ENCODE peak calls at places on chromosomes 2 and 18, in four cellular contexts. C is heart left ventricle, R is prostate gland, Y is brain microvascular endothelial cell. B is an unnamed sample. For H3K36me3, the result is how much of the 10 kb centered on the place peaks cover.

GRCh38 chr18:60391571-60392226 is 19.1 kb upstream of the MC4R start:
- DNase-seq in R (no peak), C (no peak), Y (no peak), B (no peak)

GRCh38 chr2:45458909-45459563 is 152.0 kb downstream of the SRBD1 start:
- DNase-seq in Y (peak), R (peak), C (no peak), B (no peak)

GRCh38 chr2:15745329-15745728 is 153.7 kb downstream of the DDX1 start:
- DNase-seq in C (no peak), Y (no peak), R (no peak), B (no peak)

GRCh38 chr2:144471316-144472045 is 48.4 kb downstream of the ZEB2 start:
- DNase-seq in Y (no peak), R (no peak), C (no peak), B (no peak)

GRCh38 chr2:121524650-121525425 is 5.8 kb upstream of the RNU4ATAC start:
- DNase-seq in C (no peak), Y (no peak), R (no peak), B (no peak)

GRCh38 chr18:8283901-8284585 is 325.2 kb upstream of the RAB12 start:
- DNase-seq in Y (peak), C (no peak), R (no peak), B (no peak)

GRCh38 chr18:8912348-8913057 is 190.0 kb upstream of the NDUFV2 start:
- DNase-seq in R (no peak), C (no peak), Y (no peak), B (peak)

GRCh38 chr18:46264255-46264654 is 160.1 kb downstream of the HAUS1 start:
- DNase-seq in C (no peak), R (no peak), Y (no peak), B (no peak)

GRCh38 chr2:175180701-175181103 is 808 bp downstream of the ATP5MC3 start:
- DNase-seq in C (no peak), Y (no peak), R (no peak), B (no peak)

GRCh38 chr18:36406805-36407204 is 109.3 kb downstream of the FHOD3 start:
- DNase-seq in R (no peak), Y (no peak), C (no peak), B (peak)

GRCh38 chr18:28514699-28515098 is 337.8 kb upstream of the CDH2 start:
- DNase-seq in C (no peak), R (no peak), Y (no peak), B (no peak)

GRCh38 chr2:68318686-68319396 is 908 bp downstream of the CNRIP1 start:
- DNase-seq in C (peak), Y (no peak), R (no peak), B (no peak)

GRCh38 chr18:12861637-12862036 is 22.4 kb downstream of the PTPN2 start:
- DNase-seq in C (no peak), R (no peak), Y (no peak), B (no peak)

GRCh38 chr2:223760838-223761502 is 76.4 kb downstream of the AP1S3 start:
- DNase-seq in R (no peak), C (no peak), Y (peak), B (no peak)

GRCh38 chr2:129087133-129087813 is 768.6 kb upstream of the HS6ST1 start:
- DNase-seq in R (no peak), Y (no peak), C (no peak), B (no peak)

GRCh38 chr2:25159947-25160346 is 8.4 kb downstream of the POMC start:
- DNase-seq in R (no peak), C (no peak), Y (no peak), B (no peak)

GRCh38 chr18:77131652-77132368 is 773 bp downstream of the MBP start:
- DNase-seq in R (peak), C (peak), Y (no peak), B (no peak)

GRCh38 chr2:38370664-38371063 is 6.4 kb downstream of the ATL2 start:
- DNase-seq in Y (no peak), C (no peak), R (no peak), B (no peak)

GRCh38 chr18:48422947-48423378 is 13.8 kb upstream of the ZBTB7C start:
- DNase-seq in C (no peak), Y (no peak), R (no peak), B (no peak)

GRCh38 chr2:187442778-187443177 is 5.3 kb downstream of the CALCRL start:
- DNase-seq in Y (no peak), C (no peak), R (no peak), B (no peak)

GRCh38 chr2:240964221-240964853 is 34.1 kb upstream of the SNED1 start:
- DNase-seq in Y (no peak), C (no peak), R (no peak), B (no peak)

GRCh38 chr2:203301667-203302066 is 26.5 kb upstream of the ABI2 start:
- DNase-seq in Y (no peak), R (no peak), C (no peak), B (no peak)

GRCh38 chr18:14978962-14979535 is 231.1 kb downstream of the ANKRD30B start:
- DNase-seq in R (no peak), Y (no peak), C (no peak), B (peak)

GRCh38 chr2:190698895-190699294 is 50.0 kb downstream of the NAB1 start:
- DNase-seq in R (no peak), Y (no peak), C (no peak), B (no peak)

GRCh38 chr2:98487806-98488189 is 43.1 kb downstream of the INPP4A start:
- DNase-seq in C (no peak), R (no peak), Y (peak), B (no peak)

GRCh38 chr2:97919858-97920257 is 75.9 kb downstream of the TMEM131 start:
- DNase-seq in C (no peak), Y (no peak), R (no peak), B (no peak)

GRCh38 chr2:95354925-95355324 is 47.6 kb upstream of the FAHD2A start:
- DNase-seq in Y (no peak), R (no peak), C (no peak), B (no peak)

GRCh38 chr18:57275111-57275510 is 77.2 kb upstream of the ST8SIA3 start:
- DNase-seq in R (no peak), Y (no peak), C (no peak), B (no peak)

GRCh38 chr2:148720501-148720998 is 76.0 kb downstream of the EPC2 start:
- DNase-seq in R (no peak), Y (no peak), C (peak), B (no peak)

GRCh38 chr2:46381871-46382270 is 84.7 kb downstream of the EPAS1 start:
- DNase-seq in Y (no peak), R (no peak), C (no peak), B (no peak)

GRCh38 chr18:9526458-9526857 is 51.1 kb downstream of the RALBP1 start:
- DNase-seq in R (no peak), C (no peak), Y (no peak), B (no peak)

GRCh38 chr18:63741769-63742168 is 33.4 kb upstream of the SERPINB7 start:
- DNase-seq in Y (peak), C (no peak), R (no peak), B (no peak)

GRCh38 chr2:127615511-127616166 is 30.3 kb upstream of the GPR17 start:
- DNase-seq in R (peak), Y (no peak), C (no peak), B (no peak)

DNA sequence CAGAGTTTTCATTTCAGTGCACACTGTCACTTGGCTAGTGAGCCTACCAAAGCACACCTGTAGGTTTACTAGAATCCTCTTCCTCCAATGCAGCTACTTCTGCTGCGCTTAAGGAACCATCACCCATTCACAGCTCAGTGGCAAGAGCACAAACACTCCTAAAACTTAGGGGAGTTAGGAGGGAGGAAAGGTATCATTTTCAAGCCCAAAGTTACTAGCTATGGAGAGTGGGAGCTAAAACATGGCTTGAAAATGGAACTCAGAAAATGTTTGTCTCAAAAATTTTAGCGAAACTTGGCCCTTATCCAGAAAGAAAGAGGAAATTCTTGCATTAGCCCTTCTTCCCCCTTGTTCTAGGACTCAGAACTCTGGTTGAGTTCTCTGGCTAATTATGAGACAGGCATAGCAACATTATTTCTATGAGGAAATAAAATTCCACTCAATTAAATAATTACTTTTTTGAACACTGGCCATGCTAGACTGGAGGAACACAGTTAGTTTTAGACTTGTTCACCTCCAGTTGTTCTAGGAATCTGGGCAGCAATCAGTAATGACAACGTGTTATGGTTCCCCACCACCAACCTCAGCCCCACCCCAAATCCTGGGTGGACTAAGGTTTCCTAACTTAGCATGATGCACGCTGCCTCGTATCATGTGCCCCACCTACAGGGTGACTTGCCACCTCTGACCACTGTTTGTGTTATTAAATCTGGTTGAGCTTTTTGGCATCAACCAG is 32.9 kb downstream of the LPIN2 start:
- DNase-seq in Y (no peak), R (no peak), C (no peak), B (no peak)
- H3K27ac ChIP-seq in Y (peak), R (peak), C (peak), B (peak)

GRCh38 chr2:217890445-217890844 is 112.3 kb downstream of the TNS1 start:
- DNase-seq in R (no peak), Y (peak), C (no peak), B (no peak)

GRCh38 chr2:217892560-217892959 is 110.2 kb downstream of the TNS1 start:
- DNase-seq in Y (no peak), C (no peak), R (no peak), B (no peak)

GRCh38 chr2:217887841-217888665 is 114.7 kb downstream of the TNS1 start:
- DNase-seq in R (peak), Y (no peak), C (peak), B (no peak)

GRCh38 chr2:217886720-217887309 is 116.0 kb downstream of the TNS1 start:
- DNase-seq in Y (peak), R (peak), C (peak), B (no peak)

DNA sequence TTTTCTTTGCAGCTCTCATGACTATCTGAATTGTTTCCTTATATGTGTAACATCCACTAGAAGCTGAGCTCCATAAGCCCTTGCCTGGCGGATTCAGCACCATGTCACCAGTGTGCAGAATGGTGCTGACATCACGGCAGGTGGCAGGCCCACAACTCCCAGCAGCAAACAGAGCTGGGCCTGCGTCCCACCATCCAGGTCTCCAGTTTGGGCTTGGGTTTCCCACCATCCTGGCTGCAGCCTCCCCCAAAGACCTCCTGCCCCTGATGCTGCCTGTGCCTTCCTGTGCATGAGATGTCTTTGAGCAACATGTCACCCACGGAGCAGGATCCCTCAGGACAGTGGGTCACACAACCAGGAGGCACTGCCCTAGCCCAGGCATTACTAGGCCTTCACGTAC is 113.1 kb downstream of the TNS1 start:
- DNase-seq in C (no peak), Y (no peak), R (no peak), B (no peak)
- H3K36me3 ChIP-seq in C (half or more), Y (under half), R (under half), B (half or more)

DNA sequence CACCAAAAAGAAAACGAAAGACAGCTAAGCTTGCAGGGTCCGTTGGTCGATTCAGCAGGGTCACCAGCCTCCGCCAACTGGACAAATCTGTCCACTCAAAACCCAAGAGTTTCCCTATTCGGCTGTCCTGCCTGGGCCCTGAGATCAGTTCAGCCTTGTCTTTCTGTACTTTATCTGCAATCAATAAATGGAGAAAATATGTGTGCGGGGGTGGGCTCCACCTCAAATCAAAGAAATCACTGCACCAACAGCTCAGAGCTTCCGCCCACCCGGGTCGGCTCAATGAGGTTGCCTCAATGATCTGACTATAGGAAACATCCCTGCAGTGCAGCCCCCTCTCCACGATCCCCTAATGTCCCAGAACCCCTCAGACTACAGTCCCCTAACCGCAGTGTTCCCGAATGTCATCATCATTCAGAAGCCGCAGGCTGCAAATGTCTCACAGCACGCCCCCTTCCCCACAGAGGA is 447 bp downstream of the GGCX start:
- DNase-seq in R (no peak), C (no peak), Y (no peak), B (no peak)
- H3K27ac ChIP-seq in R (peak), C (peak), Y (no peak), B (peak)

DNA sequence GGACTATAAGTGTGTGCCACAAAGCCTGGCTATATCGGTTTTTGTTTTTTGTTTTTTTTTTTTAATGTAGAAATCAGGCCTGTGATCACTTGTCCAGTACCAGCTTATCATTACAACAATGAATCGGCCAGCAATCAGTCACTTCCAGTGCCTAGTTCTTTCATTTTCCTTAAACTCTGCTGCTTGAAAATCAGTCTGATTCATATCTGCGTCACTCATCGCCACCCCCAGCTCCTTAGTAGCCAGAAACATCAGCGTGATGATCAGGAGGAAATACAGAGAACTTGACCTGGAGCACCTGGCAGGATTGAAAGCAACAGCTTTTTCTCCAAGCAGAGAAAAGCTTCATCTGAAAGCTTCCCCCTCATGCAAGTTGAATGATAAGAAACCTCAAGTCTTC is 75.4 kb downstream of the SPTBN1 start:
- DNase-seq in C (no peak), Y (peak), R (no peak), B (no peak)
- H3K36me3 ChIP-seq in C (under half), Y (under half), R (under half), B (half or more)

DNA sequence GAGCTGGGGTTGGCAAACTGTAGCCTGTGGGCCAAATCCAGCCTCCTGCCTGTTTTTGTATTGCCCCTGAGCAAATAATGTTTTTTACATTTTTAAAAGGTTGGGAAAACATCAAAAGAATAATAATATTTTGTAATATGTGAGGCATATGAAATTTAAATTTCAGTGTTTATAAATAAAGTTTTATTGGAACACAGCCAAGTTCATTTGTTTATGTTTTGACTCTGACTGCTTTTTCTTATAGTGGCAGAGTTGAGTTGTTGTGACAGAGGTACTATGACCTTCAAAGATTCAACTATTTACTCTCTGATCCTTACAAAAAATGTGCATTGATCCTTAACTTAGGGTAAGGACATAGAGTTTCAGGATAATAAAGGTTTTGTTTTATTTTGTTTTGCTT is 24.4 kb downstream of the SETBP1 start:
- DNase-seq in R (no peak), Y (no peak), C (no peak), B (no peak)
- H3K27ac ChIP-seq in R (no peak), Y (no peak), C (no peak), B (no peak)

DNA sequence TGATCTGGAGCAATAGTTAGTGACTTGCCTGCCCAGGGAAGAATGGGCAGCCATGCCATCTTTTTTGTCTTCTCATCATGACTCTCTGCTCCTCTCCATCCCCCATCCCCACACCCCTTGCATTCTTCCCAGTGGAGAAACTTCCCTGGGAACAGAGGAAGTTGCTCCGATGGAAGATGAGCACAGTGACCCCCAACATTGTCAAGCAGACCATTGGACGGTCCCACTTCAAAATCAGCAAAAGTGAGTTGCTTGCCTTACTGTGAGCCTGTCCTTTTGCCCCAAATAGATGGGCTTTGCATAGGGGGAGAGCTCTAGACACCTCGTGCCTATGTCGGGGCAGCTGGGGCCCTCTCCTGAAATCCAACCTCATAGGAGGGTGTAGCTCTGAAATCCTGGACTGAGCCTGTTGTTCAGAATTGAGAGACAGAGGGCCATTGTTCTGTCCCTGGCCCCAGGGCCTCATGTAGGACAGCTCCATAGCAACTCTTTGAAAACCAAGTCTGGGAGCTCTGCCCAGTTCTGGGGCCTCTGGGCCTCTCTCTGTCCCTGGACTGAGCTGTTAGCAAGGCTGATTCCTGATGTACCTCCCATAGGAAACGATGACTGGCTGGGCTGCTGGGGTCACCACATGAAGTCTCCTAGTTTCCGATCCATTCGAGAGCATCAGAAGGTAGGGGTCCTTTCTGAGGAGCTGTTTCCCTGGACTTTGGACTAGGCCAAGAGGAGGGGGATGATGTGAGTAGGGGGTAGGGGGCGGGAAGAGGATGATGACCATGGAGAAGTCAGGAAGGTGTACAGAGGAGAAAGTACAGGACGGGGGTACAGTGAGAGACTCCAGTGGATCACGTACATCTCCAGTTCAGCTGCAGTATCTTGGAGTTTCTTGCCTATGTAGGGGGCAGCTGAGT is 35.2 kb downstream of the TTLL4 start:
- DNase-seq in Y (peak), R (peak), C (peak), B (no peak)
- H3K36me3 ChIP-seq in Y (half or more), R (under half), C (under half), B (half or more)

GRCh38 chr2:23414876-23415275 is 29.9 kb downstream of the KLHL29 start:
- DNase-seq in C (no peak), R (no peak), Y (peak), B (no peak)

GRCh38 chr2:23411752-23412431 is 26.9 kb downstream of the KLHL29 start:
- DNase-seq in Y (peak), R (no peak), C (no peak), B (no peak)

GRCh38 chr2:23414106-23414505 is 29.1 kb downstream of the KLHL29 start:
- DNase-seq in Y (no peak), R (no peak), C (no peak), B (no peak)

GRCh38 chr2:23412556-23413155 is 27.7 kb downstream of the KLHL29 start:
- DNase-seq in C (no peak), R (no peak), Y (peak), B (no peak)

DNA sequence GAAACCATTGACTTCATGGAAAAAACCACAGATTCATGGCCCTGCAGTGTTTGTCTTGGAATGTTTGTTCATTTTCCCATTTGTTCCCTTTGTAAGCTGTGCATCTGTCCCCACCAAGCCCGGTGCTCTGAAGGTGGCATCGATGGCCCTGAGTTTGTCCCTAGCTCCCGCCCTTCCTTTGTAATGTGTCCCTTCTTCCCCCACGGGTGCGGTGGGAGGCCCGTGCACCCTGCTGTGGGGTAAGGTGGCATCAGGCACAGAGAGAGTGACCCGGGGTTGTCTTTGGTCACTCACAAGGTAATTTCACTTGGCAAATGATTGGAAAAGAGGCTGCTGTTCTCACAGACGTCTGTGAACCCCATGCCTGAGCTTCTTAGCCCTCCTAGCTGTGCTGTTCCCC is 28.7 kb downstream of the KLHL29 start:
- DNase-seq in Y (no peak), C (no peak), R (no peak), B (no peak)
- H3K27ac ChIP-seq in Y (no peak), C (no peak), R (no peak), B (no peak)

GRCh38 chr2:20030224-20030623 is 17.8 kb upstream of the MATN3 start:
- DNase-seq in R (no peak), C (no peak), Y (no peak), B (no peak)
- H3K36me3 ChIP-seq in R (under half), C (half or more), Y (half or more), B (half or more)

B was measured in esophagus muscularis mucosa.